ENCODE peak calls at places on chromosomes 16 and 17, in eight cellular contexts. D, R, P, W, I, V, O and Z are unnamed samples.

GRCh38 chr16:11179569-11179968 is 76.4 kb downstream of the SOCS1 start:
- DNase-seq in R (no peak), I (no peak), V (no peak), P (no peak), W (no peak), O (no peak), D (no peak), Z (no peak)

GRCh38 chr16:57540906-57541753 is 1.3 kb upstream of the ADGRG5 start:
- DNase-seq in V (no peak), W (peak), D (peak), O (no peak), R (no peak), I (no peak), P (no peak), Z (no peak)

GRCh38 chr16:56301391-56301850 is 110.1 kb downstream of the GNAO1 start:
- DNase-seq in O (peak), R (peak), D (no peak), I (no peak), V (no peak), P (peak), W (no peak), Z (peak)

GRCh38 chr16:46785076-46785845 is 37.1 kb upstream of the MYLK3 start:
- DNase-seq in I (no peak), P (no peak), D (no peak), W (no peak), O (no peak), R (no peak), V (no peak), Z (no peak)

GRCh38 chr17:34408439-34408838 is 45.4 kb upstream of the CCL1 start:
- DNase-seq in V (no peak), I (no peak), O (no peak), P (no peak), R (no peak), D (no peak), W (no peak), Z (no peak)

GRCh38 chr17:78717431-78717980 is 64.6 kb downstream of the CYTH1 start:
- DNase-seq in O (no peak), P (no peak), W (no peak), V (no peak), D (no peak), I (peak), R (peak), Z (peak)

GRCh38 chr17:30788918-30789317 is 35.6 kb downstream of the CRLF3 start:
- DNase-seq in R (no peak), V (no peak), D (no peak), P (no peak), I (no peak), W (no peak), O (peak), Z (no peak)

GRCh38 chr17:72632026-72632684 is 460.3 kb downstream of the SLC39A11 start:
- DNase-seq in D (peak), V (no peak), R (peak), I (no peak), O (no peak), P (no peak), W (no peak), Z (no peak)

GRCh38 chr17:1188812-1189211 is 9.0 kb upstream of the ABR start:
- DNase-seq in P (no peak), I (peak), W (no peak), O (peak), R (no peak), D (peak), V (peak), Z (peak)

GRCh38 chr17:59963738-59964454 is 644 bp downstream of the RNFT1 start:
- DNase-seq in R (peak), P (no peak), W (peak), V (peak), I (peak), D (peak), O (no peak), Z (peak)

GRCh38 chr17:17152385-17152784 is 53.7 kb downstream of the PLD6 start:
- DNase-seq in P (no peak), W (no peak), R (no peak), D (peak), O (no peak), I (no peak), V (peak), Z (no peak)

GRCh38 chr16:5790512-5790911 is 692.9 kb upstream of the EEF2KMT start:
- DNase-seq in V (no peak), I (no peak), R (no peak), P (no peak), D (no peak), O (no peak), W (no peak), Z (no peak)

GRCh38 chr16:1678500-1679098 is 520 bp downstream of the JPT2 start:
- DNase-seq in W (peak), O (no peak), D (peak), I (peak), V (peak), P (no peak), R (peak), Z (peak)

GRCh38 chr17:12693640-12694039 is 27.9 kb downstream of the MYOCD start:
- DNase-seq in V (no peak), I (no peak), P (no peak), W (no peak), O (no peak), R (no peak), D (no peak), Z (peak)

GRCh38 chr16:87702325-87702811 is 63.4 kb downstream of the KLHDC4 start:
- DNase-seq in O (no peak), P (no peak), I (no peak), V (peak), W (no peak), D (no peak), R (no peak), Z (peak)

GRCh38 chr17:29038511-29039300 is 4.2 kb upstream of the PIPOX start:
- DNase-seq in R (no peak), O (no peak), I (no peak), D (no peak), W (peak), V (no peak), P (no peak), Z (no peak)

GRCh38 chr17:1498869-1499268 is 6.4 kb upstream of the MYO1C start:
- DNase-seq in P (no peak), W (peak), R (no peak), D (no peak), O (peak), I (no peak), V (no peak), Z (peak)

GRCh38 chr17:38898812-38899348 is 26.5 kb upstream of the LASP1NB start:
- DNase-seq in O (no peak), I (no peak), V (peak), D (peak), P (no peak), W (no peak), R (peak), Z (peak)

GRCh38 chr17:79779088-79779529 is 1.2 kb downstream of the CBX2 start:
- DNase-seq in I (peak), D (no peak), P (no peak), R (no peak), O (no peak), W (no peak), V (no peak), Z (no peak)

GRCh38 chr17:79778504-79779087 is 648 bp downstream of the CBX2 start:
- DNase-seq in W (no peak), P (no peak), I (peak), V (peak), O (no peak), D (no peak), R (peak), Z (no peak)

GRCh38 chr17:79777844-79778503 is at the start of gene CBX2:
- DNase-seq in R (peak), I (peak), W (peak), D (peak), O (no peak), V (peak), P (no peak), Z (peak)

GRCh38 chr17:79781012-79781665 is 3.2 kb downstream of the CBX2 start:
- DNase-seq in D (no peak), O (no peak), W (no peak), V (no peak), P (no peak), I (no peak), R (no peak), Z (no peak)

DNA sequence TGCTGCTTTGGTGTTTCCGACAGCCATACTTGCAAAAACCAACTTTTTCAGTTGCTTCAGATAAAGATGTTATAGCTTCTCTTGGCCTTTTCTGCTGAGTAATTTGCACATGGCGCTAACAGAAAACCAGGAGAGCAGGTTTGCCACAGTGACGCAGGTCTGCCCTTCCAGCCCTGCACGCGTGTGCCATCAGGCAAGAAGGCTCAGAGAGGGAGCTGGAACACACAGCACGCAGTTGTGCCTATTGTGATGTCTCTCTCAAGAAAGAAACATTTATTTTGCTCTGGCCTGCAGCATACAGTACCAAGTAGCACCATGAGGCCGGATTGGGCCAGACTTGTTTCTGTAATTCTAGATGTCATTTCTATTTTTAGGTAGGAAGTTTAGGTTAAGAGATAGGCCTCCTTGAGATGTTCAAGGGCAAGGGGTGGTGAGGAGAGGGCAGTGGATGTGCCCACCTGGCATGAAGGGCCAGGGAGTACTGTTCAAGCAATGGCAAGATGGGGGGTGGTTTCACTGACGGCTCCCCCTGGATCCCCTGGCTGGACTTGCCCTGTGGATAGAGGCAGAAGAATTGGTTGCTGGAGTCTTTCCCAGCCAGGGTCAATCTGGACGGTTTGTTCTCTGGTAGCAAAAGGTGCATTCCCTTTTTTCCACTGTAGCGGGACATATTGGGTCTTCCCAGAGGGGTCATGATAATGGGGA is 1.9 kb downstream of the CBX2 start:
- DNase-seq in D (no peak), P (no peak), V (no peak), W (peak), I (no peak), R (peak), O (no peak), Z (no peak)
- H3K4me3 ChIP-seq in D (no peak), P (peak), V (no peak), W (no peak), I (no peak), R (peak), O (no peak), Z (no peak)

GRCh38 chr17:42050360-42051012 is at the start of gene C17orf113:
- DNase-seq in R (peak), O (no peak), P (no peak), D (peak), W (no peak), I (peak), V (peak), Z (peak)
- TF ChIP-seq CTCF in R (peak), O (peak), P (no peak), D (no peak), W (peak), I (peak), V (peak), Z (peak)

GRCh38 chr17:8409966-8410881 is 12.6 kb upstream of the RNF222 start:
- DNase-seq in D (peak), R (peak), P (peak), V (peak), O (peak), I (peak), W (peak), Z (peak)
- H3K4me3 ChIP-seq in D (no peak), R (peak), P (no peak), V (no peak), O (no peak), I (no peak), W (peak), Z (no peak)

GRCh38 chr17:73875346-73875745 is 231.1 kb upstream of the SDK2 start:
- DNase-seq in V (no peak), D (no peak), W (no peak), P (no peak), I (no peak), R (no peak), O (no peak), Z (peak)

GRCh38 chr17:73870035-73870434 is 225.8 kb upstream of the SDK2 start:
- DNase-seq in I (no peak), W (no peak), O (no peak), R (no peak), P (no peak), V (no peak), D (no peak), Z (no peak)

GRCh38 chr17:73872816-73873215 is 228.6 kb upstream of the SDK2 start:
- DNase-seq in R (no peak), O (no peak), P (no peak), D (no peak), I (no peak), W (no peak), V (no peak), Z (no peak)

GRCh38 chr17:73877962-73878361 is 233.7 kb upstream of the SDK2 start:
- DNase-seq in O (no peak), I (no peak), W (no peak), V (no peak), P (no peak), R (no peak), D (no peak), Z (no peak)

GRCh38 chr17:73874008-73874407 is 229.8 kb upstream of the SDK2 start:
- DNase-seq in O (no peak), V (no peak), P (no peak), R (no peak), I (no peak), D (no peak), W (peak), Z (peak)
- TF ChIP-seq CTCF in O (no peak), V (no peak), P (no peak), R (no peak), I (no peak), D (no peak), W (no peak), Z (no peak)

GRCh38 chr17:68433211-68433610 is 24.1 kb downstream of the WIPI1 start:
- DNase-seq in P (no peak), V (no peak), R (no peak), W (no peak), O (no peak), I (no peak), D (no peak), Z (no peak)

GRCh38 chr17:68437979-68438877 is 19.1 kb downstream of the WIPI1 start:
- DNase-seq in W (peak), O (no peak), D (peak), R (no peak), I (peak), V (peak), P (no peak), Z (no peak)

GRCh38 chr17:68435361-68435760 is 21.9 kb downstream of the WIPI1 start:
- DNase-seq in D (no peak), I (peak), V (no peak), P (no peak), O (no peak), R (no peak), W (no peak), Z (no peak)

GRCh38 chr17:68433911-68434503 is 23.3 kb downstream of the WIPI1 start:
- DNase-seq in R (no peak), D (no peak), V (no peak), I (no peak), P (no peak), W (no peak), O (no peak), Z (no peak)

DNA sequence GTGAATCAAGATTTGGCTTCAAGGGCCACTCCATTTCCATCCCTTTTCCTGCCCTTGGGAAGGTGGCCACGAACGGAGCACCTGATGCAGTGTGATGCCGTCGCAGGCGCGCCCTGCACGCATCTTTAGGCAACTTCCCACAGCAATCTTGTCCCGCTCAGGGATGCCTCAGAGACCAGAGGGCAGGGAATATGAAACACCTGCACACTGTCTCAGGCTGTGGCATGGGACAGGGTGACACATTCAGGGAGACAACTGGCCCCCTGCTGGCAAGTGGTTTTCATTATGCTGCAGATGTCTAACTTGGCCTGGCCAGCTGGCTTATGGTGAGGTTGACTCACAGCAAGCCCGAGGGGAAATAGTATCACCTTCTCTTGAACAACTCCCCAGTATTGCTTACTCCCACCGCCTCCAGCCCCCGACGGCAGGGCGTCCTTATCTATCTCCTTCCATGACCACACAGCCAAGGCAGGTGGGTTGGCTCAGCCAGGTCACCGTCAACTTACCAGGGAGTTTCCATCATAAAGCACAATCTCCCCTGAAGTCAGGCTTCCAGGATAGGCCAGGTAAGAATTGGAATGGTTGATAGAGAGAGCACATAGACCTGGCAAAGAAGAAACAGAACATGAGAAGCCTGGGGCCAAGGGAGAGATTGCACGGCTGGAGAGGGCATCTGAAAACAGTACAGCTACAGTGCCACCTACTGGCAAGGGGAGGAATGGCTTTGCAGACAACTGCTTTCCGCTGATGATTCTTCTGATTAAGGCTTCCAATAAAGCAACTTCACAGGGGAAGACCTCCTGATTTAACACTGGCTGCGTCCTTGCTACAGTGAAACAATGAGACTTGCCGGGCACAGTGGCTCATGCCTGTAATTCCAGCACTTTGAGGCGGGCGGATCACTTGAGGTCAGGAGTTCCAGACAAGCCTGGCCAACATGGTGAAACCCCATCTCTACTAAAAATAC is 21.1 kb downstream of the WIPI1 start:
- DNase-seq in V (peak), I (peak), O (peak), P (peak), R (peak), W (peak), D (peak), Z (peak)
- H3K4me3 ChIP-seq in V (no peak), I (no peak), O (no peak), P (no peak), R (peak), W (no peak), D (no peak), Z (no peak)